ENCODE peak calls at places on chromosomes 3 and 15, in four cellular contexts. One of them, this sample, is unnamed.

GRCh38 chr3:9399746-9400145 is 2.3 kb downstream of the SETD5 start:
- DNase-seq in neural crest cell: peak
- DNase-seq in SK-N-SH: peak
- DNase-seq in A549: peak
- DNase-seq in this sample: peak

GRCh38 chr15:55289011-55289572 is 521 bp downstream of the RAB27A start:
- DNase-seq in neural crest cell: no peak
- DNase-seq in SK-N-SH: no peak
- DNase-seq in A549: peak
- DNase-seq in this sample: peak

GRCh38 chr15:44798815-44799214 is 62.5 kb downstream of the TRIM69 start:
- DNase-seq in neural crest cell: no peak
- DNase-seq in SK-N-SH: peak
- DNase-seq in A549: peak
- DNase-seq in this sample: no peak

GRCh38 chr3:127588675-127589577 is 1.6 kb downstream of the TPRA1 start:
- DNase-seq in neural crest cell: no peak
- DNase-seq in SK-N-SH: no peak
- DNase-seq in A549: no peak
- DNase-seq in this sample: no peak

GRCh38 chr3:149781216-149781615 is 11.1 kb downstream of the ANKUB1 start:
- DNase-seq in neural crest cell: no peak
- DNase-seq in SK-N-SH: no peak
- DNase-seq in A549: no peak
- DNase-seq in this sample: no peak

GRCh38 chr3:77186728-77187127 is 146.8 kb downstream of the ROBO2 start:
- DNase-seq in neural crest cell: no peak
- DNase-seq in SK-N-SH: no peak
- DNase-seq in A549: no peak
- DNase-seq in this sample: no peak

GRCh38 chr3:78645628-78646310 is 1122.0 kb downstream of the ROBO1 start:
- DNase-seq in neural crest cell: peak
- DNase-seq in SK-N-SH: peak
- DNase-seq in A549: peak
- DNase-seq in this sample: peak

GRCh38 chr3:106339551-106339950 is 470.7 kb upstream of the CBLB start:
- DNase-seq in neural crest cell: no peak
- DNase-seq in SK-N-SH: no peak
- DNase-seq in A549: no peak
- DNase-seq in this sample: no peak

GRCh38 chr3:105513042-105513441 is 146.3 kb downstream of the ALCAM start:
- DNase-seq in neural crest cell: no peak
- DNase-seq in SK-N-SH: no peak
- DNase-seq in A549: no peak
- DNase-seq in this sample: no peak

GRCh38 chr3:190840146-190840545 is 22.3 kb downstream of the GMNC start:
- DNase-seq in neural crest cell: no peak
- DNase-seq in SK-N-SH: no peak
- DNase-seq in A549: no peak
- DNase-seq in this sample: no peak

GRCh38 chr3:93991286-93992030 is 11.5 kb downstream of the ARL13B start:
- DNase-seq in neural crest cell: no peak
- DNase-seq in SK-N-SH: no peak
- DNase-seq in A549: no peak
- DNase-seq in this sample: no peak

GRCh38 chr3:72082121-72082715 is 297.3 kb upstream of the PROK2 start:
- DNase-seq in neural crest cell: no peak
- DNase-seq in SK-N-SH: no peak
- DNase-seq in A549: no peak
- DNase-seq in this sample: no peak

GRCh38 chr3:47601310-47601709 is 22.6 kb upstream of the CSPG5 start:
- DNase-seq in neural crest cell: no peak
- DNase-seq in SK-N-SH: no peak
- DNase-seq in A549: no peak
- DNase-seq in this sample: no peak

GRCh38 chr3:47606171-47606570 is 27.5 kb upstream of the CSPG5 start:
- DNase-seq in neural crest cell: no peak
- DNase-seq in SK-N-SH: no peak
- DNase-seq in A549: no peak
- DNase-seq in this sample: no peak

GRCh38 chr3:47605646-47606045 is 27.0 kb upstream of the CSPG5 start:
- DNase-seq in neural crest cell: no peak
- DNase-seq in SK-N-SH: no peak
- DNase-seq in A549: no peak
- DNase-seq in this sample: no peak

GRCh38 chr3:47604145-47604544 is 25.5 kb upstream of the CSPG5 start:
- DNase-seq in neural crest cell: no peak
- DNase-seq in SK-N-SH: no peak
- DNase-seq in A549: no peak
- DNase-seq in this sample: no peak

DNA sequence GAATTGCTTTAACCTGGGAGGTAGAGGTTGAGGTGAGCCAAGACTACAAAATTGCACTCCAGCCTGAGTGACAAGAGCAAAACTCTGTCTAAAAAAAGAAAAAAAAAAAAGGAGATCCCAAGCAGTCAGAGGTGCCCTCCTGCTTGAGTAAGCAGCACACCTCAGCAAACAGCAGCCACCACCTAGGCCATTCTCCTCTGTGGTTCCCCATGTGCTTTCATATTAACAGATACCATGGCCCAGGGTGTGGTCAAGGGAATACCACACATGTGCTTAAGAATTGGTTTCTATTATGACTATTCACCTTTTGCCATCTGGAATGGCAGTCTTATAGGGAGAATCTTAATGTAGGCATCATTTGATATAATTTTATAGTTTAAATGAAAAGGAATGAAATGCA is 24.7 kb upstream of the CSPG5 start:
- DNase-seq in neural crest cell: no peak
- DNase-seq in SK-N-SH: no peak
- DNase-seq in A549: no peak
- DNase-seq in this sample: no peak
- TF ChIP-seq CTCF in neural crest cell: no peak
- TF ChIP-seq CTCF in SK-N-SH: no peak
- TF ChIP-seq CTCF in A549: no peak
- TF ChIP-seq CTCF in this sample: no peak

GRCh38 chr15:49046113-49046883 is at the start of gene SECISBP2L:
- DNase-seq in neural crest cell: peak
- DNase-seq in SK-N-SH: peak
- DNase-seq in A549: peak
- DNase-seq in this sample: peak
- TF ChIP-seq CTCF in neural crest cell: no peak
- TF ChIP-seq CTCF in SK-N-SH: peak
- TF ChIP-seq CTCF in A549: peak
- TF ChIP-seq CTCF in this sample: no peak

DNA sequence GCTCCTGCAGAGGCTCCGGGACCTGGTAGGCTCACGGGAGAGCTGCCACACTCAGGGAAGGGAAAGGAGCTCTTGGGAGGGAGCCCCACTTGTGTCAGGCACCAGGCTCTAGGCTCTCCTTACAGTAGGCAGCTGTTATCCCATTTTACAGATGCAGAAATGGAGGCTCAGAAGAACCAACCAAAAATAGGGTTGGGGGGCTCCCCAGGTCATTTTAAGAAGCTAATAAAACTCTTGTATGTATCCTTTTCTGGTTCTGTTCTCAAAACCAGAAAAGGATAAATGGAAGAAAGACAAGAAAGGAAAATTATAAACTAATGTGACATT is 23.5 kb upstream of the GP9 start:
- DNase-seq in neural crest cell: no peak
- DNase-seq in SK-N-SH: peak
- DNase-seq in A549: no peak
- DNase-seq in this sample: no peak
- TF ChIP-seq CTCF in neural crest cell: no peak
- TF ChIP-seq CTCF in SK-N-SH: no peak
- TF ChIP-seq CTCF in A549: no peak
- TF ChIP-seq CTCF in this sample: no peak

GRCh38 chr3:113746955-113747718 is at the start of gene ATP6V1A:
- DNase-seq in neural crest cell: no peak
- DNase-seq in SK-N-SH: peak
- DNase-seq in A549: peak
- DNase-seq in this sample: peak
- TF ChIP-seq CTCF in neural crest cell: no peak
- TF ChIP-seq CTCF in SK-N-SH: no peak
- TF ChIP-seq CTCF in A549: no peak
- TF ChIP-seq CTCF in this sample: no peak

DNA sequence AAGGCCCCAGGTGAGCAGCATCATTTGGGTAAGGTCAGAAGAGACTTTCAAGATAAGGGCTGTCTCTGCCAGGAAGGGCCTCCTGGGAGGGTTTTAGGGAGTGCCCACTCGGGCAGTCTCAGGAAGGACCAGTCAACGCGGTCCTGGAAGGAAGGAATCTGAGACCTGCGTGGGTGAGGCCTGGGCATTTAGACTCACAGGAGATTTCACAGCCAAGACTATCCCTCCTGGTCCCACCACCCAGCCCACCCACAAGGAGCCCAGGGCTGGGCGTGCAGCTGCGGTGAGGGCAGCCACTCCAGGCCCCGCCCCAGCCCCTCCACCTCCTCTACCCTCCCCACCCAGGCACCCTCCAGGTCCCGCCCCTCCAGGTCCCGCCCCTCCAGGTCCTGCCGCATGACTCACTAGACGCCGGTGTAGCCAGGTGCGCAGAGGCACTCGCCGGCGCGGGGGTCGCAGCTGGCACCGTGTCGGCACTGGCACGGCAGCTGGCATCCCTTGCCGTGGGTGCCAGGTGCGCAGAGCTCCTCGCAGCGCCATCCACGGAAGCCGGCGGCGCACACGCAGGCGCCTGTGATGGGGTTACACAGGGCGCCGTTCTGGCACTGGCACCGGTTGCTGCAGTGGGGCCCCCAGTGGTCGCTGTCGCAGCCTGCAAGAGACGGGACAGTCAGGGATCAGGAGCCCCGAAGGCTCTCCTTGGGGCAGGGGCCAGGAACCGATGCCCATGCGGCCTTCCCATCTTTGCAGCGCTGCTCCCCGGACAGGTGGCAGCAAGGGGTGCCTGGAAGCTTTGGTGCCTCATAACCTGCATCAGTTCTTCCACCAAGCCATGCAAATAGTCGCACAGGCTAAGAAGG is 112.8 kb downstream of the RAB11A start:
- DNase-seq in neural crest cell: peak
- DNase-seq in SK-N-SH: peak
- DNase-seq in A549: no peak
- DNase-seq in this sample: peak
- TF ChIP-seq CTCF in neural crest cell: peak
- TF ChIP-seq CTCF in SK-N-SH: no peak
- TF ChIP-seq CTCF in A549: peak
- TF ChIP-seq CTCF in this sample: peak

GRCh38 chr3:184316792-184317191 is 2.4 kb downstream of the EIF4G1 start:
- DNase-seq in neural crest cell: no peak
- DNase-seq in SK-N-SH: no peak
- DNase-seq in A549: no peak
- DNase-seq in this sample: no peak

GRCh38 chr3:184314700-184315505 is 497 bp downstream of the EIF4G1 start:
- DNase-seq in neural crest cell: peak
- DNase-seq in SK-N-SH: peak
- DNase-seq in A549: peak
- DNase-seq in this sample: peak

GRCh38 chr3:184315871-184316661 is 1.7 kb downstream of the EIF4G1 start:
- DNase-seq in neural crest cell: no peak
- DNase-seq in SK-N-SH: peak
- DNase-seq in A549: no peak
- DNase-seq in this sample: no peak

GRCh38 chr3:184315506-184315867 is 1.1 kb downstream of the EIF4G1 start:
- DNase-seq in neural crest cell: no peak
- DNase-seq in SK-N-SH: no peak
- DNase-seq in A549: no peak
- DNase-seq in this sample: no peak

GRCh38 chr3:184314363-184314699 is at the start of gene EIF4G1:
- DNase-seq in neural crest cell: peak
- DNase-seq in SK-N-SH: peak
- DNase-seq in A549: peak
- DNase-seq in this sample: peak
- TF ChIP-seq CTCF in neural crest cell: no peak
- TF ChIP-seq CTCF in SK-N-SH: no peak
- TF ChIP-seq CTCF in A549: no peak
- TF ChIP-seq CTCF in this sample: no peak

GRCh38 chr3:155553800-155554199 is 191.1 kb downstream of the PLCH1 start:
- DNase-seq in neural crest cell: no peak
- DNase-seq in SK-N-SH: no peak
- DNase-seq in A549: no peak
- DNase-seq in this sample: no peak

GRCh38 chr3:155550386-155550785 is 194.5 kb downstream of the PLCH1 start:
- DNase-seq in neural crest cell: no peak
- DNase-seq in SK-N-SH: no peak
- DNase-seq in A549: no peak
- DNase-seq in this sample: no peak

GRCh38 chr3:155549087-155549486 is 195.8 kb downstream of the PLCH1 start:
- DNase-seq in neural crest cell: no peak
- DNase-seq in SK-N-SH: no peak
- DNase-seq in A549: no peak
- DNase-seq in this sample: no peak

GRCh38 chr3:155548194-155548593 is 196.7 kb downstream of the PLCH1 start:
- DNase-seq in neural crest cell: no peak
- DNase-seq in SK-N-SH: no peak
- DNase-seq in A549: peak
- DNase-seq in this sample: no peak
- TF ChIP-seq CTCF in neural crest cell: no peak
- TF ChIP-seq CTCF in SK-N-SH: no peak
- TF ChIP-seq CTCF in A549: no peak
- TF ChIP-seq CTCF in this sample: no peak

GRCh38 chr15:40441012-40441735 is 421 bp downstream of the BAHD1 start:
- DNase-seq in neural crest cell: peak
- DNase-seq in SK-N-SH: no peak
- DNase-seq in A549: no peak
- DNase-seq in this sample: peak
- TF ChIP-seq CTCF in neural crest cell: no peak
- TF ChIP-seq CTCF in SK-N-SH: peak
- TF ChIP-seq CTCF in A549: no peak
- TF ChIP-seq CTCF in this sample: no peak

DNA sequence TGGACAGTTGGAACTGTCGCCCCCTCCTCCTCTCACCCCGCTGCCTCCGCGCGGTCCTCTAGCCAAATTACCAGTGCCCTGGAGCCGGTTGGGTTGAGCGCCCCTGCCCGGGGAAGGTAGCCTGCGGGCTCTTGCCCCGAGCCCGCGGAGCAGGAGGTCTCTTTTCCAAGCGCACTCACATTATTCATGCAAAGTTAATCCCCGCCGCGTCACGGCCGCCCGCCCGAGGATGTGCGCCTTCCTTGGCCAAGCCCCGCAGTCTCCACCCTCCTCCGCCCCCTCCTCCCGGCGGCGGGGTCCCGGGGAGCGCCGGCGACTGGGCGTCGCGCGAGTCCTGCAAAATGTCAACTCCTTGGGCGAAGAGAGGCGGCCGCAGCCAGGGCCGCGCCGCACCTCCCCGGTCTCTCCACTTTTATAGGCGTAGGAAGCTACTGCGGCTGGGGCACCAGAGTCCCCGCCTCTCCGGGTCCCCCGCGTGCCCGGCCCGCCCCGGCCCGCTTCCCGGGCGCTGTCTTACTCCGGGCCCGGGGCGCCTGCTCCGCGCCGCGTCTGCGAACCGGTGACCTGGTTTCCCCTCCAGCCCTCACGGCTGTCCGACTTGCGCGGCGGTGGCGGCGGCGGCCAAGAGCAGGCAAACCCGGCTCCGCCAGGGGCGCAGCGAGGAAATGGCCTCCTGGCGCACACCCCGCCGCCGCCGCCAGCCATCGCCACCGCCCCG is at the start of gene THRB:
- DNase-seq in neural crest cell: peak
- DNase-seq in SK-N-SH: peak
- DNase-seq in A549: peak
- DNase-seq in this sample: peak
- TF ChIP-seq CTCF in neural crest cell: peak
- TF ChIP-seq CTCF in SK-N-SH: peak
- TF ChIP-seq CTCF in A549: peak
- TF ChIP-seq CTCF in this sample: no peak

GRCh38 chr3:52053307-52054304 is 2.8 kb downstream of the DUSP7 start:
- DNase-seq in neural crest cell: no peak
- DNase-seq in SK-N-SH: no peak
- DNase-seq in A549: no peak
- DNase-seq in this sample: peak
- TF ChIP-seq CTCF in neural crest cell: no peak
- TF ChIP-seq CTCF in SK-N-SH: peak
- TF ChIP-seq CTCF in A549: peak
- TF ChIP-seq CTCF in this sample: no peak

This sample was measured in endothelial cell.